ENCODE peak calls at places on chromosomes 2 and 18, in eight cellular contexts. One of them, this sample, is unnamed.

GRCh38 chr2:39114771-39115170 is 6.1 kb downstream of the SOS1 start:
- DNase-seq in smooth muscle cell of the brain vasculature: no peak
- DNase-seq in choroid plexus epithelial cell: peak; percentile 56
- DNase-seq in COLO829: no peak
- DNase-seq in GM20000: no peak
- DNase-seq in GM13976: no peak
- DNase-seq in brain microvascular endothelial cell: peak; percentile 45
- DNase-seq in HTR-8/SVneo: no peak
- DNase-seq in this sample: no peak

GRCh38 chr2:10561636-10562035 is 113.5 kb upstream of the ODC1 start:
- DNase-seq in smooth muscle cell of the brain vasculature: peak; percentile 9
- DNase-seq in choroid plexus epithelial cell: peak; percentile 15
- DNase-seq in COLO829: no peak
- DNase-seq in GM20000: no peak
- DNase-seq in GM13976: no peak
- DNase-seq in brain microvascular endothelial cell: no peak
- DNase-seq in HTR-8/SVneo: no peak
- DNase-seq in this sample: no peak

GRCh38 chr2:17592731-17593409 is 52.4 kb downstream of the VSNL1 start:
- DNase-seq in smooth muscle cell of the brain vasculature: no peak
- DNase-seq in choroid plexus epithelial cell: no peak
- DNase-seq in COLO829: no peak
- DNase-seq in GM20000: no peak
- DNase-seq in GM13976: no peak
- DNase-seq in brain microvascular endothelial cell: no peak
- DNase-seq in HTR-8/SVneo: no peak
- DNase-seq in this sample: no peak

GRCh38 chr2:28142403-28142802 is 250.3 kb upstream of the FOSL2 start:
- DNase-seq in smooth muscle cell of the brain vasculature: no peak
- DNase-seq in choroid plexus epithelial cell: no peak
- DNase-seq in COLO829: no peak
- DNase-seq in GM20000: no peak
- DNase-seq in GM13976: no peak
- DNase-seq in brain microvascular endothelial cell: no peak
- DNase-seq in HTR-8/SVneo: no peak
- DNase-seq in this sample: no peak

GRCh38 chr2:12057436-12058166 is 311.2 kb downstream of the LPIN1 start:
- DNase-seq in smooth muscle cell of the brain vasculature: peak; percentile 46
- DNase-seq in choroid plexus epithelial cell: peak; percentile 26
- DNase-seq in COLO829: no peak
- DNase-seq in GM20000: peak; percentile 50
- DNase-seq in GM13976: peak; percentile 29
- DNase-seq in brain microvascular endothelial cell: peak; percentile 31
- DNase-seq in HTR-8/SVneo: peak; percentile 53
- DNase-seq in this sample: no peak

GRCh38 chr2:10347559-10347941 is 44.8 kb downstream of the HPCAL1 start:
- DNase-seq in smooth muscle cell of the brain vasculature: no peak
- DNase-seq in choroid plexus epithelial cell: no peak
- DNase-seq in COLO829: no peak
- DNase-seq in GM20000: no peak
- DNase-seq in GM13976: no peak
- DNase-seq in brain microvascular endothelial cell: no peak
- DNase-seq in HTR-8/SVneo: no peak
- DNase-seq in this sample: no peak

GRCh38 chr2:75429036-75429435 is 131.7 kb downstream of the EVA1A start:
- DNase-seq in smooth muscle cell of the brain vasculature: no peak
- DNase-seq in choroid plexus epithelial cell: no peak
- DNase-seq in COLO829: no peak
- DNase-seq in GM20000: no peak
- DNase-seq in GM13976: no peak
- DNase-seq in brain microvascular endothelial cell: no peak
- DNase-seq in HTR-8/SVneo: no peak
- DNase-seq in this sample: no peak

GRCh38 chr2:169184074-169184473 is 114.7 kb downstream of the DHRS9 start:
- DNase-seq in smooth muscle cell of the brain vasculature: no peak
- DNase-seq in choroid plexus epithelial cell: no peak
- DNase-seq in COLO829: no peak
- DNase-seq in GM20000: no peak
- DNase-seq in GM13976: no peak
- DNase-seq in brain microvascular endothelial cell: no peak
- DNase-seq in HTR-8/SVneo: peak; percentile 20
- DNase-seq in this sample: no peak

GRCh38 chr2:64888591-64889309 is 100.4 kb upstream of the SLC1A4 start:
- DNase-seq in smooth muscle cell of the brain vasculature: no peak
- DNase-seq in choroid plexus epithelial cell: peak; percentile 77
- DNase-seq in COLO829: no peak
- DNase-seq in GM20000: no peak
- DNase-seq in GM13976: no peak
- DNase-seq in brain microvascular endothelial cell: peak; percentile 41
- DNase-seq in HTR-8/SVneo: peak; percentile 72
- DNase-seq in this sample: peak; percentile 60

GRCh38 chr2:240964221-240964853 is 34.1 kb upstream of the SNED1 start:
- DNase-seq in smooth muscle cell of the brain vasculature: no peak
- DNase-seq in choroid plexus epithelial cell: no peak
- DNase-seq in COLO829: no peak
- DNase-seq in GM20000: no peak
- DNase-seq in GM13976: no peak
- DNase-seq in brain microvascular endothelial cell: no peak
- DNase-seq in HTR-8/SVneo: no peak
- DNase-seq in this sample: no peak

GRCh38 chr2:29573602-29574001 is 347.8 kb downstream of the ALK start:
- DNase-seq in smooth muscle cell of the brain vasculature: no peak
- DNase-seq in choroid plexus epithelial cell: no peak
- DNase-seq in COLO829: no peak
- DNase-seq in GM20000: no peak
- DNase-seq in GM13976: no peak
- DNase-seq in brain microvascular endothelial cell: no peak
- DNase-seq in HTR-8/SVneo: no peak
- DNase-seq in this sample: no peak

GRCh38 chr2:238910751-238911351 is 63.0 kb downstream of the TWIST2 start:
- DNase-seq in smooth muscle cell of the brain vasculature: no peak
- DNase-seq in choroid plexus epithelial cell: no peak
- DNase-seq in COLO829: no peak
- DNase-seq in GM20000: no peak
- DNase-seq in GM13976: no peak
- DNase-seq in brain microvascular endothelial cell: no peak
- DNase-seq in HTR-8/SVneo: no peak
- DNase-seq in this sample: no peak

GRCh38 chr2:109345091-109345490 is 216.1 kb downstream of the SH3RF3 start:
- DNase-seq in smooth muscle cell of the brain vasculature: no peak
- DNase-seq in choroid plexus epithelial cell: no peak
- DNase-seq in COLO829: no peak
- DNase-seq in GM20000: no peak
- DNase-seq in GM13976: no peak
- DNase-seq in brain microvascular endothelial cell: no peak
- DNase-seq in HTR-8/SVneo: no peak
- DNase-seq in this sample: no peak

GRCh38 chr2:68362069-68362468 is 3.0 kb upstream of the PLEK start:
- DNase-seq in smooth muscle cell of the brain vasculature: no peak
- DNase-seq in choroid plexus epithelial cell: peak; percentile 81
- DNase-seq in COLO829: peak; percentile 63
- DNase-seq in GM20000: peak; percentile 66
- DNase-seq in GM13976: peak; percentile 64
- DNase-seq in brain microvascular endothelial cell: peak; percentile 32
- DNase-seq in HTR-8/SVneo: peak; percentile 75
- DNase-seq in this sample: peak; percentile 78

GRCh38 chr2:130252880-130253645 is 54.8 kb upstream of the TUBA3E start:
- DNase-seq in smooth muscle cell of the brain vasculature: no peak
- DNase-seq in choroid plexus epithelial cell: peak; percentile 31
- DNase-seq in COLO829: no peak
- DNase-seq in GM20000: no peak
- DNase-seq in GM13976: no peak
- DNase-seq in brain microvascular endothelial cell: no peak
- DNase-seq in HTR-8/SVneo: no peak
- DNase-seq in this sample: no peak

GRCh38 chr2:242075163-242075562 is 205.6 kb downstream of the RTP5 start:
- DNase-seq in smooth muscle cell of the brain vasculature: no peak
- DNase-seq in choroid plexus epithelial cell: peak; percentile 91
- DNase-seq in COLO829: no peak
- DNase-seq in GM20000: no peak
- DNase-seq in GM13976: no peak
- DNase-seq in brain microvascular endothelial cell: no peak
- DNase-seq in HTR-8/SVneo: no peak
- DNase-seq in this sample: no peak

GRCh38 chr18:51108330-51108729 is 78.3 kb downstream of the SMAD4 start:
- DNase-seq in smooth muscle cell of the brain vasculature: no peak
- DNase-seq in choroid plexus epithelial cell: no peak
- DNase-seq in COLO829: no peak
- DNase-seq in GM20000: no peak
- DNase-seq in GM13976: no peak
- DNase-seq in brain microvascular endothelial cell: no peak
- DNase-seq in HTR-8/SVneo: no peak
- DNase-seq in this sample: no peak

GRCh38 chr18:29003194-29003593 is 826.3 kb upstream of the CDH2 start:
- DNase-seq in smooth muscle cell of the brain vasculature: no peak
- DNase-seq in choroid plexus epithelial cell: no peak
- DNase-seq in COLO829: no peak
- DNase-seq in GM20000: no peak
- DNase-seq in GM13976: no peak
- DNase-seq in brain microvascular endothelial cell: no peak
- DNase-seq in HTR-8/SVneo: no peak
- DNase-seq in this sample: peak; percentile 19

GRCh38 chr2:237453671-237454070 is 33.4 kb upstream of the MLPH start:
- DNase-seq in smooth muscle cell of the brain vasculature: no peak
- DNase-seq in choroid plexus epithelial cell: no peak
- DNase-seq in COLO829: no peak
- DNase-seq in GM20000: no peak
- DNase-seq in GM13976: no peak
- DNase-seq in brain microvascular endothelial cell: no peak
- DNase-seq in HTR-8/SVneo: no peak
- DNase-seq in this sample: no peak

GRCh38 chr2:119389615-119390306 is 23.0 kb downstream of the DBI start:
- DNase-seq in smooth muscle cell of the brain vasculature: no peak
- DNase-seq in choroid plexus epithelial cell: peak; percentile 65
- DNase-seq in COLO829: no peak
- DNase-seq in GM20000: no peak
- DNase-seq in GM13976: no peak
- DNase-seq in brain microvascular endothelial cell: peak; percentile 51
- DNase-seq in HTR-8/SVneo: no peak
- DNase-seq in this sample: no peak

GRCh38 chr2:127216105-127216504 is 4.0 kb downstream of the CYP27C1 start:
- DNase-seq in smooth muscle cell of the brain vasculature: no peak
- DNase-seq in choroid plexus epithelial cell: no peak
- DNase-seq in COLO829: no peak
- DNase-seq in GM20000: no peak
- DNase-seq in GM13976: no peak
- DNase-seq in brain microvascular endothelial cell: no peak
- DNase-seq in HTR-8/SVneo: no peak
- DNase-seq in this sample: no peak

GRCh38 chr2:16890081-16890480 is 224.4 kb upstream of the CYRIA start:
- DNase-seq in smooth muscle cell of the brain vasculature: no peak
- DNase-seq in choroid plexus epithelial cell: peak; percentile 10
- DNase-seq in COLO829: no peak
- DNase-seq in GM20000: no peak
- DNase-seq in GM13976: no peak
- DNase-seq in brain microvascular endothelial cell: no peak
- DNase-seq in HTR-8/SVneo: no peak
- DNase-seq in this sample: no peak

GRCh38 chr2:181563101-181563692 is 93.7 kb downstream of the CERKL start:
- DNase-seq in smooth muscle cell of the brain vasculature: no peak
- DNase-seq in choroid plexus epithelial cell: no peak
- DNase-seq in COLO829: no peak
- DNase-seq in GM20000: peak; percentile 18
- DNase-seq in GM13976: no peak
- DNase-seq in brain microvascular endothelial cell: no peak
- DNase-seq in HTR-8/SVneo: no peak
- DNase-seq in this sample: no peak

GRCh38 chr2:26455801-26456700 is 21.9 kb downstream of the OTOF start:
- DNase-seq in smooth muscle cell of the brain vasculature: no peak
- DNase-seq in choroid plexus epithelial cell: no peak
- DNase-seq in COLO829: no peak
- DNase-seq in GM20000: no peak
- DNase-seq in GM13976: no peak
- DNase-seq in brain microvascular endothelial cell: no peak
- DNase-seq in HTR-8/SVneo: no peak
- DNase-seq in this sample: no peak

GRCh38 chr18:37393945-37394609 is 171.5 kb downstream of the CELF4 start:
- DNase-seq in smooth muscle cell of the brain vasculature: no peak
- DNase-seq in choroid plexus epithelial cell: peak; percentile 30
- DNase-seq in COLO829: peak; percentile 66
- DNase-seq in GM20000: peak; percentile 60
- DNase-seq in GM13976: peak; percentile 70
- DNase-seq in brain microvascular endothelial cell: peak; percentile 16
- DNase-seq in HTR-8/SVneo: peak; percentile 82
- DNase-seq in this sample: peak; percentile 63

GRCh38 chr2:96970248-96970875 is 16.0 kb downstream of the FAM178B start:
- DNase-seq in smooth muscle cell of the brain vasculature: no peak
- DNase-seq in choroid plexus epithelial cell: peak; percentile 10
- DNase-seq in COLO829: no peak
- DNase-seq in GM20000: no peak
- DNase-seq in GM13976: no peak
- DNase-seq in brain microvascular endothelial cell: no peak
- DNase-seq in HTR-8/SVneo: no peak
- DNase-seq in this sample: no peak

GRCh38 chr2:85813978-85814801 is 60.4 kb downstream of the ATOH8 start:
- DNase-seq in smooth muscle cell of the brain vasculature: peak; percentile 73
- DNase-seq in choroid plexus epithelial cell: peak; percentile 93
- DNase-seq in COLO829: peak; percentile 76
- DNase-seq in GM20000: peak; percentile 90
- DNase-seq in GM13976: peak; percentile 90
- DNase-seq in brain microvascular endothelial cell: peak; percentile 81
- DNase-seq in HTR-8/SVneo: peak; percentile 94
- DNase-seq in this sample: peak; percentile 92

GRCh38 chr2:66421618-66422017 is 13.3 kb upstream of the MEIS1 start:
- DNase-seq in smooth muscle cell of the brain vasculature: no peak
- DNase-seq in choroid plexus epithelial cell: no peak
- DNase-seq in COLO829: no peak
- DNase-seq in GM20000: no peak
- DNase-seq in GM13976: no peak
- DNase-seq in brain microvascular endothelial cell: no peak
- DNase-seq in HTR-8/SVneo: no peak
- DNase-seq in this sample: no peak

GRCh38 chr2:199364153-199364552 is 93.6 kb downstream of the SATB2 start:
- DNase-seq in smooth muscle cell of the brain vasculature: no peak
- DNase-seq in choroid plexus epithelial cell: no peak
- DNase-seq in COLO829: no peak
- DNase-seq in GM20000: no peak
- DNase-seq in GM13976: no peak
- DNase-seq in brain microvascular endothelial cell: no peak
- DNase-seq in HTR-8/SVneo: no peak
- DNase-seq in this sample: no peak

GRCh38 chr2:209973328-209973727 is 29.1 kb upstream of the RPE start:
- DNase-seq in smooth muscle cell of the brain vasculature: no peak
- DNase-seq in choroid plexus epithelial cell: no peak
- DNase-seq in COLO829: no peak
- DNase-seq in GM20000: no peak
- DNase-seq in GM13976: no peak
- DNase-seq in brain microvascular endothelial cell: no peak
- DNase-seq in HTR-8/SVneo: no peak
- DNase-seq in this sample: no peak

GRCh38 chr2:165897074-165897683 is 56.4 kb downstream of the TTC21B start:
- DNase-seq in smooth muscle cell of the brain vasculature: no peak
- DNase-seq in choroid plexus epithelial cell: no peak
- DNase-seq in COLO829: no peak
- DNase-seq in GM20000: no peak
- DNase-seq in GM13976: no peak
- DNase-seq in brain microvascular endothelial cell: no peak
- DNase-seq in HTR-8/SVneo: no peak
- DNase-seq in this sample: no peak

GRCh38 chr2:238916875-238917590 is 69.1 kb downstream of the TWIST2 start:
- DNase-seq in smooth muscle cell of the brain vasculature: no peak
- DNase-seq in choroid plexus epithelial cell: no peak
- DNase-seq in COLO829: no peak
- DNase-seq in GM20000: no peak
- DNase-seq in GM13976: no peak
- DNase-seq in brain microvascular endothelial cell: no peak
- DNase-seq in HTR-8/SVneo: peak; percentile 27
- DNase-seq in this sample: no peak

This sample was measured in hepatocyte.